ENCODE peak calls at places on chromosomes 5 and 9, in five cellular contexts. N is transverse colon, X is uterus, D is tibial artery, U is neuronal stem cell. B is an unnamed sample.

GRCh38 chr5:27048507-27048906 is 10.1 kb upstream of the CDH9 start:
- DNase-seq in X (no peak), D (no peak), U (no peak), N (no peak), B (no peak)

GRCh38 chr9:137455361-137455991 is 3.7 kb downstream of the NSMF start:
- DNase-seq in N (no peak), X (peak; percentile 24), U (no peak), D (no peak), B (no peak)

GRCh38 chr5:27911216-27911615 is 872.8 kb upstream of the CDH9 start:
- DNase-seq in D (no peak), N (no peak), X (no peak), U (no peak), B (no peak)

GRCh38 chr5:95761771-95762680 is 30.9 kb downstream of the RHOBTB3 start:
- DNase-seq in N (no peak), U (no peak), X (no peak), D (no peak), B (no peak)

GRCh38 chr9:112093875-112094227 is 81.2 kb downstream of the SUSD1 start:
- DNase-seq in D (no peak), X (no peak), U (no peak), N (no peak), B (no peak)

GRCh38 chr5:143174714-143175398 is 228.6 kb downstream of the NR3C1 start:
- DNase-seq in D (no peak), U (no peak), N (no peak), X (no peak), B (no peak)

GRCh38 chr9:935348-935965 is 41.0 kb upstream of the DMRT3 start:
- DNase-seq in N (no peak), D (no peak), X (no peak), U (no peak), B (no peak)

GRCh38 chr9:123509646-123510045 is 153.6 kb downstream of the CRB2 start:
- DNase-seq in D (no peak), U (no peak), N (no peak), X (no peak), B (no peak)

GRCh38 chr9:8437878-8438277 is 638.3 kb upstream of the DMAC1 start:
- DNase-seq in U (no peak), X (no peak), N (no peak), D (no peak), B (no peak)

GRCh38 chr5:69522035-69522434 is 29.4 kb downstream of the OCLN start:
- DNase-seq in D (no peak), X (no peak), U (no peak), N (no peak), B (no peak)

GRCh38 chr9:114156311-114156657 is 947 bp downstream of the COL27A1 start:
- DNase-seq in X (no peak), D (peak; percentile 50), N (no peak), U (no peak), B (no peak)

GRCh38 chr5:14445581-14446290 is 135.9 kb upstream of the OTULINL start:
- DNase-seq in N (no peak), U (peak; percentile 83), D (peak; percentile 52), X (peak; percentile 63), B (peak; percentile 83)

GRCh38 chr5:132674671-132675506 is 1.1 kb downstream of the IL4 start:
- DNase-seq in U (no peak), N (no peak), X (no peak), D (no peak), B (peak; percentile 33)

GRCh38 chr5:17743580-17744435 is 109.5 kb downstream of the TAF11L14 start:
- DNase-seq in D (no peak), U (no peak), N (no peak), X (no peak), B (no peak)

GRCh38 chr5:6832994-6833393 is 119.8 kb downstream of the TENT4A start:
- DNase-seq in X (no peak), D (no peak), N (no peak), U (no peak), B (no peak)

GRCh38 chr5:139880416-139881144 is 85.0 kb downstream of the PSD2 start:
- DNase-seq in N (no peak), D (no peak), U (no peak), X (no peak), B (no peak)

GRCh38 chr5:113450366-113451328 is 15.9 kb upstream of the TSSK1B start:
- DNase-seq in U (no peak), N (no peak), D (no peak), X (no peak), B (no peak)

GRCh38 chr9:107491081-107492053 is 1.8 kb upstream of the KLF4 start:
- DNase-seq in N (peak; percentile 35), U (no peak), X (peak; percentile 59), D (peak; percentile 44), B (peak; percentile 63)

GRCh38 chr5:40277161-40277906 is 402.4 kb upstream of the PTGER4 start:
- DNase-seq in N (no peak), X (no peak), D (no peak), U (no peak), B (no peak)

GRCh38 chr5:33258553-33258952 is 182.2 kb upstream of the TARS1 start:
- DNase-seq in U (no peak), N (no peak), D (no peak), X (no peak), B (no peak)

GRCh38 chr5:57586649-57587048 is 104.0 kb upstream of the ACTBL2 start:
- DNase-seq in X (no peak), D (no peak), N (no peak), U (no peak), B (no peak)

GRCh38 chr5:55608595-55608994 is 73.8 kb upstream of the PLPP1 start:
- DNase-seq in N (peak; percentile 37), U (no peak), X (no peak), D (no peak), B (no peak)

GRCh38 chr9:110975969-110976368 is 62.3 kb downstream of the LPAR1 start:
- DNase-seq in X (no peak), D (no peak), N (no peak), U (no peak), B (no peak)

GRCh38 chr9:34589656-34590375 is at the start of gene CNTFR:
- DNase-seq in D (peak; percentile 54), N (no peak), X (peak; percentile 55), U (no peak), B (peak; percentile 95)

GRCh38 chr5:37662362-37662761 is 177.5 kb downstream of the GDNF start:
- DNase-seq in N (no peak), D (no peak), X (no peak), U (no peak), B (no peak)

GRCh38 chr9:19174127-19174921 is 47.0 kb upstream of the PLIN2 start:
- DNase-seq in X (peak; percentile 80), U (peak; percentile 20), N (peak; percentile 56), D (peak; percentile 90), B (peak; percentile 71)

GRCh38 chr5:66039701-66040100 is 104.4 kb upstream of the SREK1 start:
- DNase-seq in D (no peak), X (no peak), N (no peak), U (no peak), B (no peak)

GRCh38 chr5:66041612-66042011 is 102.5 kb upstream of the SREK1 start:
- DNase-seq in U (no peak), N (no peak), X (no peak), D (no peak), B (no peak)
- H3K36me3 ChIP-seq in U (peaks cover 2% of the 10 kb centered on the region), N (no peaks in the 10 kb centered on the region), X (no peaks in the 10 kb centered on the region), D (peaks cover 65% of the 10 kb centered on the region), B (peaks cover 3% of the 10 kb centered on the region)

GRCh38 chr9:70421020-70421271 is 6.5 kb upstream of the KLF9 start:
- DNase-seq in X (no peak), N (no peak), U (no peak), D (no peak), B (no peak)
- H3K27me3 ChIP-seq in X (no peaks in the 10 kb centered on the region), N (no peaks in the 10 kb centered on the region), U (peaks cover 55% of the 10 kb centered on the region), D (peaks cover 2% of the 10 kb centered on the region), B (no peaks in the 10 kb centered on the region)

GRCh38 chr5:151787817-151788216 is 16.1 kb downstream of the G3BP1 start:
- DNase-seq in D (no peak), U (no peak), N (no peak), X (no peak), B (no peak)
- H3K36me3 ChIP-seq in D (peaks cover 39% of the 10 kb centered on the region), U (peaks cover 23% of the 10 kb centered on the region), N (no peaks in the 10 kb centered on the region), X (no peaks in the 10 kb centered on the region), B (peaks cover 20% of the 10 kb centered on the region)

DNA sequence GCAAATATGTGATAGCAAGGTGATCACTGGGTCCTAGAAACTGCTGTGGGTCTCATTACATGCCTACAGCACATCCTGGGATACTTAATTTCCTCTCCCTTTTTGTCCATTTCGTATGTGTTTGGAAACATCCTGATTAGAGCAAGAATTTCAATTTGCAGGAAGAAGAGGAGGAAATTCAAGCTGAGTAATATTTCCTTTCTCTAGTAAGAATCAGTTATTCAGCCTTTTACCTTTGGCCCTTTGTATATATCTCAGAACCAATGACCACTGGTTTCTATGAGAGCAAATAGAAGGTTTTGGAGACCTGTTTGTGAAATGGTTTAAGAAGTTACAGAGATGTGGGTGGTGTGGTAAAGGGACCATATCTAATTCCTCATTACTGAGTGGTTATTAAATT is 171.6 kb downstream of the RMI1 start:
- DNase-seq in U (no peak), N (no peak), X (no peak), D (no peak), B (no peak)
- H3K27me3 ChIP-seq in U (no peaks in the 10 kb centered on the region), N (no peaks in the 10 kb centered on the region), X (no peaks in the 10 kb centered on the region), D (no peaks in the 10 kb centered on the region), B (peaks cover 29% of the 10 kb centered on the region)

GRCh38 chr9:21848615-21849014 is 46.2 kb downstream of the MTAP start:
- DNase-seq in U (no peak), X (no peak), D (no peak), N (no peak), B (no peak)
- H3K36me3 ChIP-seq in U (peaks cover 13% of the 10 kb centered on the region), X (no peaks in the 10 kb centered on the region), D (peaks cover 20% of the 10 kb centered on the region), N (no peaks in the 10 kb centered on the region), B (peaks cover 8% of the 10 kb centered on the region)

DNA sequence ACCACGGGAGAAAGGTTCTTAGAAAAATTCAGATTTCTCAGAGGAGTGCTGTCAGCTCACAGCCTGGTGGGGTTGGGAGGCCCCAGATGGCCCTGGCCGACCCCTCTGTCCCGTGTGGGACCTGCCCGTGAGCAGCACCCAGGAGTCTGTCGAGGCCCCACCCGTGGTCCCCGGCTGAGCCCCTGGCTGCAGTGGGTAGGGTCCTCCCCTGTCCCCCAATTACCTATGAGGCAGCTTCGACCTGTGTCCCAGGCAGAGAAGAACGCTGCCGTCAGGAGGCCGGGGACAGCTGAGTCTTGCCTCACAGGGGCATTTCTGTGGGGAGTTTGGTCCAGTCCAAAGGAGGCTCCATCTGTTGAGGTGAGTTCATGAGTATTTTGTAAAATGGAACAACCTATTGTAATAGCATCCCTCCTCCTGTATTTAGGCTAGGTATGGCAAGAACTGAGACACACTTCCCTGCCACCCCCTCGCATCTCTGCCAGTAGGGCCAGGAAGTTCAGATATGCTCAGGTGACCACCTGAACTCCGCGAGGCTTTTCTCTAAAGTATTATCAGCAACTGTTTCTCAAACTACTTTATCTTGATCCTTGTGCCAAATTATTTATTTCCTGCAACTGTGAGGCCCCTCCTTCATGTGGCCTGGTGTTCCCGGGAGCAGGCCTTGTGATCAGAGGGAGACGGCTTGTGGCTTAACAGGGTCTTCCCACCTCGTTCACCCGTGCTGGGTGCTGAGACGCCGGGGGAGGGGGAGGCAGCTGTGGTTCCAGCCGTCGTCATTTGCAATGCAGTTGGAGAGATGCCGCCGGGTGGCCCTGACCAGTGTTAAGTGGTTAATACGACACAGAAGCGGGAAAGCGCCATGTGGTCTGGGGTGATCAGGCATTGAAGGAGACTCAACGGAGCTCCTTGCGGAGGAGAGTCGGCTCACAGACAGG is 1.7 kb downstream of the AHRR start:
- DNase-seq in X (no peak), N (no peak), U (no peak), D (no peak), B (peak; percentile 61)
- H3K27me3 ChIP-seq in X (peaks cover 14% of the 10 kb centered on the region), N (peaks cover 61% of the 10 kb centered on the region), U (peaks cover 58% of the 10 kb centered on the region), D (no peaks in the 10 kb centered on the region), B (peaks cover 52% of the 10 kb centered on the region)

GRCh38 chr5:126484248-126484647 is 61.0 kb downstream of the GRAMD2B start:
- DNase-seq in U (no peak), X (no peak), N (no peak), D (no peak), B (no peak)
- H3K36me3 ChIP-seq in U (peaks cover 3% of the 10 kb centered on the region), X (no peaks in the 10 kb centered on the region), N (no peaks in the 10 kb centered on the region), D (peaks cover 81% of the 10 kb centered on the region), B (peaks cover 13% of the 10 kb centered on the region)